ENCODE peak calls at places on chromosomes 16 and 17, in seven cellular contexts. A is stimulated activated effector memory CD8-positive, alpha-beta T cell treated with anti-CD3 and anti-CD28 coated beads, Interleukin-12 subunit alpha, Interleukin-12 subunit beta, amount 100 ng/mL, for 72 hours; M is brain microvascular endothelial cell; S is heart right ventricle; K is cardiac fibroblast; B is IMR-90; E is naive thymus-derived CD8-positive, alpha-beta T cell. F is an unnamed sample.

GRCh38 chr16:66954097-66954659 is 6.9 kb upstream of the CES3 start:
- DNase-seq in A (peak; percentile 88), M (peak; percentile 69), S (peak; percentile 64), K (peak; percentile 85), B (peak; percentile 73), E (peak; percentile 74), F (peak; percentile 66)

GRCh38 chr17:75476752-75477492 is 20.5 kb downstream of the TMEM94 start:
- DNase-seq in A (no peak), M (no peak), S (no peak), K (no peak), B (no peak), E (no peak), F (no peak)

GRCh38 chr16:18984425-18985005 is 781 bp downstream of the TMC7 start:
- DNase-seq in A (no peak), M (no peak), S (no peak), K (peak; percentile 14), B (no peak), E (no peak), F (no peak)

GRCh38 chr17:2796164-2797140 is at the start of gene RAP1GAP2:
- DNase-seq in A (peak; percentile 73), M (no peak), S (peak; percentile 61), K (no peak), B (no peak), E (peak; percentile 68), F (peak; percentile 34)

GRCh38 chr17:9151091-9151490 is 129.8 kb downstream of the NTN1 start:
- DNase-seq in A (no peak), M (no peak), S (no peak), K (no peak), B (no peak), E (no peak), F (no peak)

GRCh38 chr17:33941744-33942143 is 313.3 kb upstream of the CCL2 start:
- DNase-seq in A (no peak), M (no peak), S (no peak), K (no peak), B (no peak), E (no peak), F (no peak)

GRCh38 chr16:17101646-17102045 is 369.1 kb downstream of the XYLT1 start:
- DNase-seq in A (no peak), M (no peak), S (no peak), K (peak; percentile 2), B (peak; percentile 2), E (no peak), F (no peak)

GRCh38 chr16:67650023-67650422 is 5.1 kb downstream of the CARMIL2 start:
- DNase-seq in A (no peak), M (no peak), S (no peak), K (no peak), B (no peak), E (no peak), F (no peak)

GRCh38 chr17:51166198-51166986 is at the start of gene NME2:
- DNase-seq in A (peak; percentile 92), M (peak; percentile 74), S (peak; percentile 93), K (peak; percentile 84), B (peak; percentile 77), E (peak; percentile 57), F (peak; percentile 85)

GRCh38 chr17:17025621-17026020 is 16.6 kb upstream of the MPRIP start:
- DNase-seq in A (no peak), M (no peak), S (no peak), K (no peak), B (no peak), E (no peak), F (no peak)

GRCh38 chr17:15257316-15257925 is 7.7 kb downstream of the PMP22 start:
- DNase-seq in A (peak; percentile 78), M (peak; percentile 64), S (peak; percentile 84), K (peak; percentile 80), B (peak; percentile 72), E (peak; percentile 48), F (peak; percentile 85)

GRCh38 chr16:66491716-66492064 is 58.2 kb downstream of the TK2 start:
- DNase-seq in A (no peak), M (no peak), S (no peak), K (no peak), B (no peak), E (no peak), F (no peak)

GRCh38 chr16:81590714-81591537 is 146.3 kb downstream of the CMIP start:
- DNase-seq in A (no peak), M (no peak), S (no peak), K (no peak), B (no peak), E (no peak), F (no peak)

GRCh38 chr16:69348222-69348621 is 3.4 kb downstream of the TMED6 start:
- DNase-seq in A (no peak), M (no peak), S (no peak), K (no peak), B (no peak), E (no peak), F (no peak)

GRCh38 chr17:78268960-78269892 is 37.8 kb downstream of the TMEM235 start:
- DNase-seq in A (no peak), M (no peak), S (no peak), K (no peak), B (peak; percentile 11), E (no peak), F (no peak)

GRCh38 chr16:728890-729744 is 2.2 kb downstream of the HAGHL start:
- DNase-seq in A (no peak), M (no peak), S (no peak), K (no peak), B (no peak), E (no peak), F (no peak)

GRCh38 chr17:79457889-79458288 is 153.0 kb downstream of the RBFOX3 start:
- DNase-seq in A (no peak), M (no peak), S (no peak), K (no peak), B (no peak), E (no peak), F (no peak)

GRCh38 chr16:27097671-27098275 is 31.0 kb downstream of the C16orf82 start:
- DNase-seq in A (no peak), M (no peak), S (peak; percentile 74), K (peak; percentile 28), B (no peak), E (no peak), F (peak; percentile 48)

GRCh38 chr17:60127068-60128064 is 22.4 kb upstream of the CA4 start:
- DNase-seq in A (peak; percentile 43), M (no peak), S (no peak), K (no peak), B (no peak), E (no peak), F (no peak)

GRCh38 chr17:70168044-70168978 is 1.0 kb upstream of the KCNJ2 start:
- DNase-seq in A (no peak), M (peak; percentile 48), S (peak; percentile 29), K (peak; percentile 86), B (peak; percentile 81), E (no peak), F (peak; percentile 27)

GRCh38 chr17:63760771-63761539 is 12.4 kb downstream of the CCDC47 start:
- DNase-seq in A (no peak), M (no peak), S (no peak), K (no peak), B (peak; percentile 17), E (no peak), F (no peak)

GRCh38 chr16:30964540-30965226 is 7.1 kb downstream of the SETD1A start:
- DNase-seq in A (no peak), M (no peak), S (no peak), K (no peak), B (no peak), E (no peak), F (no peak)

GRCh38 chr17:82496529-82497434 is 22.8 kb upstream of the FOXK2 start:
- DNase-seq in A (peak; percentile 96), M (peak; percentile 87), S (peak; percentile 97), K (peak; percentile 93), B (peak; percentile 92), E (peak; percentile 87), F (peak; percentile 95)

GRCh38 chr16:82135844-82136243 is 34.2 kb downstream of the MPHOSPH6 start:
- DNase-seq in A (no peak), M (no peak), S (no peak), K (no peak), B (no peak), E (no peak), F (no peak)

GRCh38 chr16:67939507-67940435 is 3.1 kb upstream of the PSMB10 start:
- DNase-seq in A (no peak), M (no peak), S (no peak), K (no peak), B (no peak), E (peak; percentile 40), F (peak; percentile 48)

GRCh38 chr17:9971991-9972390 is 66.9 kb upstream of the RCVRN start:
- DNase-seq in A (no peak), M (no peak), S (peak; percentile 74), K (no peak), B (peak; percentile 44), E (no peak), F (peak; percentile 58)

GRCh38 chr16:55842369-55843104 is 9.6 kb upstream of the CES1 start:
- DNase-seq in A (no peak), M (peak; percentile 23), S (no peak), K (peak; percentile 69), B (peak; percentile 45), E (peak; percentile 16), F (no peak)

GRCh38 chr17:75516619-75517276 is 420 bp downstream of the TSEN54 start:
- DNase-seq in A (peak; percentile 82), M (no peak), S (peak; percentile 54), K (no peak), B (no peak), E (peak; percentile 40), F (no peak)